ENCODE peak calls at places on chromosomes 4 and X, in eight cellular contexts. Z is GM13977; U is D341Med; S is GM19239; D is left ventricle myocardium inferior; J is Daoy; E is NCI-H1092; T is stimulated activated CD4-positive, alpha-beta T cell treated with anti-CD3 and anti-CD28 coated beads, TNF-alpha, amount 100 ng/mL, for 4 hours. Q is an unnamed sample.

GRCh38 chr4:180057198-180057821 is 2185.9 kb upstream of the TENM3 start:
- DNase-seq in Z (no peak), U (peak; percentile 25), S (no peak), D (no peak), J (peak; percentile 10), E (no peak), T (no peak), Q (peak; percentile 12)

GRCh38 chrX:118824173-118824782 is 654 bp downstream of the ZCCHC12 start:
- DNase-seq in Z (no peak), U (no peak), S (no peak), D (no peak), J (no peak), E (no peak), T (no peak), Q (no peak)

GRCh38 chr4:118954246-118954645 is 65.6 kb downstream of the SYNPO2 start:
- DNase-seq in Z (no peak), U (no peak), S (no peak), D (no peak), J (no peak), E (no peak), T (no peak), Q (no peak)

GRCh38 chr4:141571793-141572192 is 64.6 kb upstream of the IL15 start:
- DNase-seq in Z (no peak), U (no peak), S (no peak), D (no peak), J (no peak), E (no peak), T (no peak), Q (no peak)

GRCh38 chrX:39679497-39680157 is 418.1 kb downstream of the BCOR start:
- DNase-seq in Z (no peak), U (no peak), S (no peak), D (no peak), J (no peak), E (no peak), T (no peak), Q (no peak)

GRCh38 chr4:108324450-108324849 is 155.7 kb upstream of the LEF1 start:
- DNase-seq in Z (no peak), U (no peak), S (no peak), D (no peak), J (no peak), E (no peak), T (no peak), Q (no peak)

GRCh38 chr4:107913283-107913899 is 18.0 kb upstream of the CYP2U1 start:
- DNase-seq in Z (no peak), U (peak; percentile 61), S (no peak), D (no peak), J (peak; percentile 22), E (peak; percentile 41), T (no peak), Q (peak; percentile 49)

GRCh38 chr4:73019462-73020047 is 50.0 kb downstream of the COX18 start:
- DNase-seq in Z (peak; percentile 39), U (peak; percentile 42), S (no peak), D (no peak), J (peak; percentile 4), E (peak; percentile 5), T (no peak), Q (peak; percentile 25)

GRCh38 chrX:22159071-22159470 is 113.6 kb upstream of the CBLL2 start:
- DNase-seq in Z (no peak), U (no peak), S (no peak), D (no peak), J (no peak), E (no peak), T (no peak), Q (no peak)

GRCh38 chrX:108299101-108299591 is 139.1 kb downstream of the COL4A6 start:
- DNase-seq in Z (no peak), U (no peak), S (no peak), D (no peak), J (no peak), E (no peak), T (no peak), Q (peak; percentile 40)

GRCh38 chr4:87697945-87698344 is 47.9 kb downstream of the DMP1 start:
- DNase-seq in Z (no peak), U (no peak), S (no peak), D (no peak), J (no peak), E (no peak), T (no peak), Q (no peak)

GRCh38 chr4:145056325-145057130 is 41.5 kb downstream of the ANAPC10 start:
- DNase-seq in Z (no peak), U (no peak), S (no peak), D (no peak), J (no peak), E (no peak), T (no peak), Q (no peak)

GRCh38 chr4:2378408-2378807 is 40.0 kb downstream of the ZFYVE28 start:
- DNase-seq in Z (no peak), U (no peak), S (no peak), D (no peak), J (no peak), E (no peak), T (no peak), Q (no peak)

GRCh38 chrX:136198010-136198409 is 50.7 kb downstream of the FHL1 start:
- DNase-seq in Z (no peak), U (no peak), S (no peak), D (no peak), J (no peak), E (no peak), T (no peak), Q (peak; percentile 45)

GRCh38 chrX:113384628-113385027 is 544.0 kb upstream of the AMOT start:
- DNase-seq in Z (no peak), U (no peak), S (no peak), D (no peak), J (no peak), E (no peak), T (no peak), Q (no peak)

GRCh38 chr4:24646777-24647460 is 62.6 kb upstream of the DHX15 start:
- DNase-seq in Z (no peak), U (no peak), S (no peak), D (no peak), J (no peak), E (no peak), T (no peak), Q (no peak)

GRCh38 chr4:162475221-162475620 is 311.4 kb upstream of the FSTL5 start:
- DNase-seq in Z (no peak), U (no peak), S (no peak), D (no peak), J (no peak), E (no peak), T (no peak), Q (no peak)

GRCh38 chrX:53738370-53738909 is 51.9 kb upstream of the HUWE1 start:
- DNase-seq in Z (no peak), U (no peak), S (no peak), D (no peak), J (no peak), E (no peak), T (no peak), Q (no peak)

GRCh38 chr4:24557036-24558022 is 27.0 kb downstream of the DHX15 start:
- DNase-seq in Z (no peak), U (no peak), S (no peak), D (no peak), J (no peak), E (no peak), T (no peak), Q (peak; percentile 35)

GRCh38 chr4:7739918-7740865 is 199.5 kb downstream of the AFAP1 start:
- DNase-seq in Z (no peak), U (no peak), S (no peak), D (peak; percentile 9), J (no peak), E (no peak), T (no peak), Q (no peak)

GRCh38 chr4:8507251-8507570 is 66.6 kb downstream of the TRMT44 start:
- DNase-seq in Z (no peak), U (no peak), S (no peak), D (no peak), J (peak; percentile 47), E (no peak), T (no peak), Q (no peak)

GRCh38 chrX:136488706-136489105 is 959 bp downstream of the BRS3 start:
- DNase-seq in Z (no peak), U (no peak), S (no peak), D (no peak), J (no peak), E (no peak), T (no peak), Q (no peak)

GRCh38 chr4:142408003-142408441 is 438.1 kb downstream of the INPP4B start:
- DNase-seq in Z (no peak), U (no peak), S (no peak), D (no peak), J (no peak), E (no peak), T (no peak), Q (peak; percentile 74)

GRCh38 chr4:86791126-86791525 is 58.1 kb downstream of the SLC10A6 start:
- DNase-seq in Z (no peak), U (no peak), S (no peak), D (no peak), J (no peak), E (no peak), T (no peak), Q (no peak)

GRCh38 chr4:161428180-161428965 is 735.4 kb downstream of the FSTL5 start:
- DNase-seq in Z (no peak), U (no peak), S (no peak), D (no peak), J (no peak), E (no peak), T (no peak), Q (no peak)

GRCh38 chr4:99754756-99755155 is 61.9 kb upstream of the DAPP1 start:
- DNase-seq in Z (no peak), U (no peak), S (no peak), D (no peak), J (no peak), E (no peak), T (no peak), Q (no peak)

GRCh38 chrX:10722804-10723364 is 102.5 kb upstream of the MID1 start:
- DNase-seq in Z (peak; percentile 67), U (peak; percentile 33), S (peak; percentile 8), D (no peak), J (peak; percentile 30), E (peak; percentile 41), T (no peak), Q (peak; percentile 23)

GRCh38 chr4:41077628-41078027 is 136.7 kb downstream of the APBB2 start:
- DNase-seq in Z (no peak), U (no peak), S (no peak), D (no peak), J (no peak), E (no peak), T (no peak), Q (no peak)

GRCh38 chr4:143281507-143282169 is 55.0 kb upstream of the GAB1 start:
- DNase-seq in Z (peak; percentile 15), U (no peak), S (no peak), D (no peak), J (no peak), E (no peak), T (no peak), Q (no peak)

GRCh38 chr4:7244766-7245320 is 52.5 kb downstream of the SORCS2 start:
- DNase-seq in Z (no peak), U (no peak), S (no peak), D (no peak), J (no peak), E (no peak), T (no peak), Q (no peak)

GRCh38 chrX:40065291-40066046 is 32.3 kb downstream of the BCOR start:
- DNase-seq in Z (no peak), U (no peak), S (no peak), D (no peak), J (no peak), E (no peak), T (no peak), Q (no peak)

GRCh38 chrX:40146471-40147398 is 49.0 kb upstream of the BCOR start:
- DNase-seq in Z (peak; percentile 70), U (no peak), S (no peak), D (no peak), J (peak; percentile 42), E (peak; percentile 72), T (no peak), Q (no peak)

GRCh38 chr4:61572160-61572559 is 372.0 kb downstream of the ADGRL3 start:
- DNase-seq in Z (no peak), U (no peak), S (no peak), D (no peak), J (peak; percentile 7), E (no peak), T (no peak), Q (no peak)

GRCh38 chr4:26273308-26273980 is 47.4 kb upstream of the RBPJ start:
- DNase-seq in Z (no peak), U (no peak), S (no peak), D (peak; percentile 37), J (no peak), E (no peak), T (no peak), Q (no peak)